ENCODE peak calls at places on chromosomes 16 and 17, in four cellular contexts. One of them, this sample, is unnamed.
A peak's percentile ranks its signal among the peaks of the same experiment; 100 is the strongest.

GRCh38 chr17:44607836-44608690 is 48.2 kb upstream of the MEIOC start:
- ATAC-seq in stimulated activated naive B cell treated with anti-CD40 and anti-IgM and Interleukin-4, amounts not matched to agents 10 μg/mL and 1 μg/mL and 100 μg/mL, for 72 hours: no peak
- ATAC-seq in activated naive CD8-positive, alpha-beta T cell treated with anti-CD3 and anti-CD28 coated beads, Interleukin-2, amount 10 ng/mL, durations not matched to agents 7 days and 5 days: no peak
- ATAC-seq in A549: no peak
- ATAC-seq in this sample: no peak

GRCh38 chr17:3658784-3659449 is 9.5 kb downstream of the TAX1BP3 start:
- ATAC-seq in A549: peak; percentile 4
- ATAC-seq in activated naive CD8-positive, alpha-beta T cell treated with anti-CD3 and anti-CD28 coated beads, Interleukin-2, amount 10 ng/mL, durations not matched to agents 7 days and 5 days: no peak
- ATAC-seq in stimulated activated naive B cell treated with anti-CD40 and anti-IgM and Interleukin-4, amounts not matched to agents 10 μg/mL and 1 μg/mL and 100 μg/mL, for 72 hours: no peak
- ATAC-seq in this sample: no peak

GRCh38 chr17:32303861-32304288 is 38.1 kb downstream of the C17orf75 start:
- ATAC-seq in stimulated activated naive B cell treated with anti-CD40 and anti-IgM and Interleukin-4, amounts not matched to agents 10 μg/mL and 1 μg/mL and 100 μg/mL, for 72 hours: no peak
- ATAC-seq in A549: no peak
- ATAC-seq in activated naive CD8-positive, alpha-beta T cell treated with anti-CD3 and anti-CD28 coated beads, Interleukin-2, amount 10 ng/mL, durations not matched to agents 7 days and 5 days: no peak
- ATAC-seq in this sample: no peak

GRCh38 chr17:57519199-57519598 is 225.9 kb downstream of the CCDC182 start:
- ATAC-seq in stimulated activated naive B cell treated with anti-CD40 and anti-IgM and Interleukin-4, amounts not matched to agents 10 μg/mL and 1 μg/mL and 100 μg/mL, for 72 hours: no peak
- ATAC-seq in A549: peak; percentile 57
- ATAC-seq in activated naive CD8-positive, alpha-beta T cell treated with anti-CD3 and anti-CD28 coated beads, Interleukin-2, amount 10 ng/mL, durations not matched to agents 7 days and 5 days: no peak
- ATAC-seq in this sample: no peak

GRCh38 chr17:18259621-18260331 is 686 bp upstream of the MIEF2 start:
- ATAC-seq in stimulated activated naive B cell treated with anti-CD40 and anti-IgM and Interleukin-4, amounts not matched to agents 10 μg/mL and 1 μg/mL and 100 μg/mL, for 72 hours: no peak
- ATAC-seq in activated naive CD8-positive, alpha-beta T cell treated with anti-CD3 and anti-CD28 coated beads, Interleukin-2, amount 10 ng/mL, durations not matched to agents 7 days and 5 days: no peak
- ATAC-seq in A549: peak; percentile 1
- ATAC-seq in this sample: peak; percentile 0

GRCh38 chr16:27232061-27232841 is 28.9 kb downstream of the KDM8 start:
- ATAC-seq in A549: no peak
- ATAC-seq in activated naive CD8-positive, alpha-beta T cell treated with anti-CD3 and anti-CD28 coated beads, Interleukin-2, amount 10 ng/mL, durations not matched to agents 7 days and 5 days: peak; percentile 1
- ATAC-seq in stimulated activated naive B cell treated with anti-CD40 and anti-IgM and Interleukin-4, amounts not matched to agents 10 μg/mL and 1 μg/mL and 100 μg/mL, for 72 hours: peak; percentile 76
- ATAC-seq in this sample: peak; percentile 88

GRCh38 chr17:57876023-57876865 is 26.4 kb upstream of the MRPS23 start:
- ATAC-seq in A549: no peak
- ATAC-seq in stimulated activated naive B cell treated with anti-CD40 and anti-IgM and Interleukin-4, amounts not matched to agents 10 μg/mL and 1 μg/mL and 100 μg/mL, for 72 hours: no peak
- ATAC-seq in activated naive CD8-positive, alpha-beta T cell treated with anti-CD3 and anti-CD28 coated beads, Interleukin-2, amount 10 ng/mL, durations not matched to agents 7 days and 5 days: peak; percentile 45
- ATAC-seq in this sample: no peak

GRCh38 chr17:1267471-1267947 is 2.7 kb upstream of the BHLHA9 start:
- ATAC-seq in activated naive CD8-positive, alpha-beta T cell treated with anti-CD3 and anti-CD28 coated beads, Interleukin-2, amount 10 ng/mL, durations not matched to agents 7 days and 5 days: no peak
- ATAC-seq in A549: peak; percentile 5
- ATAC-seq in stimulated activated naive B cell treated with anti-CD40 and anti-IgM and Interleukin-4, amounts not matched to agents 10 μg/mL and 1 μg/mL and 100 μg/mL, for 72 hours: no peak
- ATAC-seq in this sample: no peak

GRCh38 chr17:68771867-68772515 is 170.8 kb upstream of the FAM20A start:
- ATAC-seq in stimulated activated naive B cell treated with anti-CD40 and anti-IgM and Interleukin-4, amounts not matched to agents 10 μg/mL and 1 μg/mL and 100 μg/mL, for 72 hours: peak; percentile 73
- ATAC-seq in activated naive CD8-positive, alpha-beta T cell treated with anti-CD3 and anti-CD28 coated beads, Interleukin-2, amount 10 ng/mL, durations not matched to agents 7 days and 5 days: no peak
- ATAC-seq in A549: peak; percentile 85
- ATAC-seq in this sample: peak; percentile 69

GRCh38 chr17:7403043-7403901 is 625 bp downstream of the TMEM256 start:
- ATAC-seq in activated naive CD8-positive, alpha-beta T cell treated with anti-CD3 and anti-CD28 coated beads, Interleukin-2, amount 10 ng/mL, durations not matched to agents 7 days and 5 days: no peak
- ATAC-seq in A549: peak; percentile 80
- ATAC-seq in stimulated activated naive B cell treated with anti-CD40 and anti-IgM and Interleukin-4, amounts not matched to agents 10 μg/mL and 1 μg/mL and 100 μg/mL, for 72 hours: no peak
- ATAC-seq in this sample: no peak

GRCh38 chr16:8908779-8909468 is 26.8 kb downstream of the LITAFD start:
- ATAC-seq in activated naive CD8-positive, alpha-beta T cell treated with anti-CD3 and anti-CD28 coated beads, Interleukin-2, amount 10 ng/mL, durations not matched to agents 7 days and 5 days: peak; percentile 31
- ATAC-seq in A549: no peak
- ATAC-seq in stimulated activated naive B cell treated with anti-CD40 and anti-IgM and Interleukin-4, amounts not matched to agents 10 μg/mL and 1 μg/mL and 100 μg/mL, for 72 hours: no peak
- ATAC-seq in this sample: no peak

GRCh38 chr17:75010683-75011406 is 1.6 kb upstream of the MRPL58 start:
- ATAC-seq in stimulated activated naive B cell treated with anti-CD40 and anti-IgM and Interleukin-4, amounts not matched to agents 10 μg/mL and 1 μg/mL and 100 μg/mL, for 72 hours: no peak
- ATAC-seq in activated naive CD8-positive, alpha-beta T cell treated with anti-CD3 and anti-CD28 coated beads, Interleukin-2, amount 10 ng/mL, durations not matched to agents 7 days and 5 days: no peak
- ATAC-seq in A549: no peak
- ATAC-seq in this sample: no peak

GRCh38 chr17:8056232-8056975 is 17.5 kb downstream of the ALOX15B start:
- ATAC-seq in A549: no peak
- ATAC-seq in stimulated activated naive B cell treated with anti-CD40 and anti-IgM and Interleukin-4, amounts not matched to agents 10 μg/mL and 1 μg/mL and 100 μg/mL, for 72 hours: peak; percentile 90
- ATAC-seq in activated naive CD8-positive, alpha-beta T cell treated with anti-CD3 and anti-CD28 coated beads, Interleukin-2, amount 10 ng/mL, durations not matched to agents 7 days and 5 days: peak; percentile 40
- ATAC-seq in this sample: peak; percentile 88

GRCh38 chr16:89554343-89554742 is 6.1 kb upstream of the RPL13 start:
- ATAC-seq in A549: no peak
- ATAC-seq in stimulated activated naive B cell treated with anti-CD40 and anti-IgM and Interleukin-4, amounts not matched to agents 10 μg/mL and 1 μg/mL and 100 μg/mL, for 72 hours: no peak
- ATAC-seq in activated naive CD8-positive, alpha-beta T cell treated with anti-CD3 and anti-CD28 coated beads, Interleukin-2, amount 10 ng/mL, durations not matched to agents 7 days and 5 days: no peak
- ATAC-seq in this sample: no peak

GRCh38 chr17:48052956-48053757 is 5.0 kb downstream of the NFE2L1 start:
- ATAC-seq in activated naive CD8-positive, alpha-beta T cell treated with anti-CD3 and anti-CD28 coated beads, Interleukin-2, amount 10 ng/mL, durations not matched to agents 7 days and 5 days: no peak
- ATAC-seq in stimulated activated naive B cell treated with anti-CD40 and anti-IgM and Interleukin-4, amounts not matched to agents 10 μg/mL and 1 μg/mL and 100 μg/mL, for 72 hours: no peak
- ATAC-seq in A549: no peak
- ATAC-seq in this sample: no peak

GRCh38 chr16:75002474-75002873 is 3.6 kb downstream of the ZNRF1 start:
- ATAC-seq in A549: no peak
- ATAC-seq in activated naive CD8-positive, alpha-beta T cell treated with anti-CD3 and anti-CD28 coated beads, Interleukin-2, amount 10 ng/mL, durations not matched to agents 7 days and 5 days: no peak
- ATAC-seq in stimulated activated naive B cell treated with anti-CD40 and anti-IgM and Interleukin-4, amounts not matched to agents 10 μg/mL and 1 μg/mL and 100 μg/mL, for 72 hours: no peak
- ATAC-seq in this sample: no peak

GRCh38 chr16:69741951-69742904 is 12.5 kb downstream of the NOB1 start:
- ATAC-seq in activated naive CD8-positive, alpha-beta T cell treated with anti-CD3 and anti-CD28 coated beads, Interleukin-2, amount 10 ng/mL, durations not matched to agents 7 days and 5 days: no peak
- ATAC-seq in stimulated activated naive B cell treated with anti-CD40 and anti-IgM and Interleukin-4, amounts not matched to agents 10 μg/mL and 1 μg/mL and 100 μg/mL, for 72 hours: no peak
- ATAC-seq in A549: peak; percentile 42
- ATAC-seq in this sample: no peak

GRCh38 chr16:20942271-20942670 is 41.7 kb downstream of the LYRM1 start:
- ATAC-seq in stimulated activated naive B cell treated with anti-CD40 and anti-IgM and Interleukin-4, amounts not matched to agents 10 μg/mL and 1 μg/mL and 100 μg/mL, for 72 hours: no peak
- ATAC-seq in A549: no peak
- ATAC-seq in activated naive CD8-positive, alpha-beta T cell treated with anti-CD3 and anti-CD28 coated beads, Interleukin-2, amount 10 ng/mL, durations not matched to agents 7 days and 5 days: no peak
- ATAC-seq in this sample: no peak

GRCh38 chr16:22206013-22206846 is at the start of gene EEF2K:
- ATAC-seq in stimulated activated naive B cell treated with anti-CD40 and anti-IgM and Interleukin-4, amounts not matched to agents 10 μg/mL and 1 μg/mL and 100 μg/mL, for 72 hours: peak; percentile 81
- ATAC-seq in activated naive CD8-positive, alpha-beta T cell treated with anti-CD3 and anti-CD28 coated beads, Interleukin-2, amount 10 ng/mL, durations not matched to agents 7 days and 5 days: peak; percentile 92
- ATAC-seq in A549: peak; percentile 96
- ATAC-seq in this sample: peak; percentile 92

GRCh38 chr16:15966420-15967222 is 17.2 kb downstream of the ABCC1 start:
- ATAC-seq in stimulated activated naive B cell treated with anti-CD40 and anti-IgM and Interleukin-4, amounts not matched to agents 10 μg/mL and 1 μg/mL and 100 μg/mL, for 72 hours: no peak
- ATAC-seq in activated naive CD8-positive, alpha-beta T cell treated with anti-CD3 and anti-CD28 coated beads, Interleukin-2, amount 10 ng/mL, durations not matched to agents 7 days and 5 days: no peak
- ATAC-seq in A549: peak; percentile 92
- ATAC-seq in this sample: no peak

GRCh38 chr17:19857640-19858039 is 10.1 kb downstream of the ULK2 start:
- ATAC-seq in stimulated activated naive B cell treated with anti-CD40 and anti-IgM and Interleukin-4, amounts not matched to agents 10 μg/mL and 1 μg/mL and 100 μg/mL, for 72 hours: no peak
- ATAC-seq in A549: no peak
- ATAC-seq in activated naive CD8-positive, alpha-beta T cell treated with anti-CD3 and anti-CD28 coated beads, Interleukin-2, amount 10 ng/mL, durations not matched to agents 7 days and 5 days: no peak
- ATAC-seq in this sample: no peak

GRCh38 chr17:81711814-81712467 is at the start of gene SLC25A10:
- ATAC-seq in A549: peak; percentile 65
- ATAC-seq in activated naive CD8-positive, alpha-beta T cell treated with anti-CD3 and anti-CD28 coated beads, Interleukin-2, amount 10 ng/mL, durations not matched to agents 7 days and 5 days: peak; percentile 85
- ATAC-seq in stimulated activated naive B cell treated with anti-CD40 and anti-IgM and Interleukin-4, amounts not matched to agents 10 μg/mL and 1 μg/mL and 100 μg/mL, for 72 hours: peak; percentile 87
- ATAC-seq in this sample: peak; percentile 87

GRCh38 chr17:75394332-75394918 is 11.1 kb downstream of the GRB2 start:
- ATAC-seq in activated naive CD8-positive, alpha-beta T cell treated with anti-CD3 and anti-CD28 coated beads, Interleukin-2, amount 10 ng/mL, durations not matched to agents 7 days and 5 days: peak; percentile 5
- ATAC-seq in stimulated activated naive B cell treated with anti-CD40 and anti-IgM and Interleukin-4, amounts not matched to agents 10 μg/mL and 1 μg/mL and 100 μg/mL, for 72 hours: peak; percentile 12
- ATAC-seq in A549: peak; percentile 61
- ATAC-seq in this sample: no peak

GRCh38 chr17:41406205-41406604 is 8.8 kb upstream of the KRT31 start:
- ATAC-seq in A549: peak; percentile 34
- ATAC-seq in activated naive CD8-positive, alpha-beta T cell treated with anti-CD3 and anti-CD28 coated beads, Interleukin-2, amount 10 ng/mL, durations not matched to agents 7 days and 5 days: no peak
- ATAC-seq in stimulated activated naive B cell treated with anti-CD40 and anti-IgM and Interleukin-4, amounts not matched to agents 10 μg/mL and 1 μg/mL and 100 μg/mL, for 72 hours: no peak
- ATAC-seq in this sample: no peak

GRCh38 chr17:77210946-77211541 is 70.3 kb downstream of the SEC14L1 start:
- ATAC-seq in A549: no peak
- ATAC-seq in stimulated activated naive B cell treated with anti-CD40 and anti-IgM and Interleukin-4, amounts not matched to agents 10 μg/mL and 1 μg/mL and 100 μg/mL, for 72 hours: no peak
- ATAC-seq in activated naive CD8-positive, alpha-beta T cell treated with anti-CD3 and anti-CD28 coated beads, Interleukin-2, amount 10 ng/mL, durations not matched to agents 7 days and 5 days: no peak
- ATAC-seq in this sample: no peak

GRCh38 chr17:78736526-78737079 is 45.5 kb downstream of the CYTH1 start:
- ATAC-seq in stimulated activated naive B cell treated with anti-CD40 and anti-IgM and Interleukin-4, amounts not matched to agents 10 μg/mL and 1 μg/mL and 100 μg/mL, for 72 hours: peak; percentile 54
- ATAC-seq in activated naive CD8-positive, alpha-beta T cell treated with anti-CD3 and anti-CD28 coated beads, Interleukin-2, amount 10 ng/mL, durations not matched to agents 7 days and 5 days: peak; percentile 85
- ATAC-seq in A549: peak; percentile 99
- ATAC-seq in this sample: peak; percentile 75

GRCh38 chr17:7356072-7356549 is 1.2 kb downstream of the TMEM95 start:
- ATAC-seq in activated naive CD8-positive, alpha-beta T cell treated with anti-CD3 and anti-CD28 coated beads, Interleukin-2, amount 10 ng/mL, durations not matched to agents 7 days and 5 days: peak; percentile 74
- ATAC-seq in stimulated activated naive B cell treated with anti-CD40 and anti-IgM and Interleukin-4, amounts not matched to agents 10 μg/mL and 1 μg/mL and 100 μg/mL, for 72 hours: peak; percentile 76
- ATAC-seq in A549: peak; percentile 73
- ATAC-seq in this sample: peak; percentile 76

GRCh38 chr16:67800252-67801046 is 5.9 kb downstream of the RANBP10 start:
- ATAC-seq in stimulated activated naive B cell treated with anti-CD40 and anti-IgM and Interleukin-4, amounts not matched to agents 10 μg/mL and 1 μg/mL and 100 μg/mL, for 72 hours: no peak
- ATAC-seq in A549: no peak
- ATAC-seq in activated naive CD8-positive, alpha-beta T cell treated with anti-CD3 and anti-CD28 coated beads, Interleukin-2, amount 10 ng/mL, durations not matched to agents 7 days and 5 days: no peak
- ATAC-seq in this sample: no peak

GRCh38 chr16:4373909-4374742 is 2.5 kb downstream of the VASN start:
- ATAC-seq in activated naive CD8-positive, alpha-beta T cell treated with anti-CD3 and anti-CD28 coated beads, Interleukin-2, amount 10 ng/mL, durations not matched to agents 7 days and 5 days: no peak
- ATAC-seq in stimulated activated naive B cell treated with anti-CD40 and anti-IgM and Interleukin-4, amounts not matched to agents 10 μg/mL and 1 μg/mL and 100 μg/mL, for 72 hours: no peak
- ATAC-seq in A549: peak; percentile 21
- ATAC-seq in this sample: no peak

GRCh38 chr16:74817851-74818250 is 43.2 kb upstream of the FA2H start:
- ATAC-seq in activated naive CD8-positive, alpha-beta T cell treated with anti-CD3 and anti-CD28 coated beads, Interleukin-2, amount 10 ng/mL, durations not matched to agents 7 days and 5 days: no peak
- ATAC-seq in A549: no peak
- ATAC-seq in stimulated activated naive B cell treated with anti-CD40 and anti-IgM and Interleukin-4, amounts not matched to agents 10 μg/mL and 1 μg/mL and 100 μg/mL, for 72 hours: no peak
- ATAC-seq in this sample: no peak

GRCh38 chr17:64401941-64402340 is 11.3 kb upstream of the PECAM1 start:
- ATAC-seq in stimulated activated naive B cell treated with anti-CD40 and anti-IgM and Interleukin-4, amounts not matched to agents 10 μg/mL and 1 μg/mL and 100 μg/mL, for 72 hours: no peak
- ATAC-seq in A549: no peak
- ATAC-seq in activated naive CD8-positive, alpha-beta T cell treated with anti-CD3 and anti-CD28 coated beads, Interleukin-2, amount 10 ng/mL, durations not matched to agents 7 days and 5 days: no peak
- ATAC-seq in this sample: no peak

GRCh38 chr17:78379134-78379497 is 667 bp downstream of the PGS1 start:
- ATAC-seq in stimulated activated naive B cell treated with anti-CD40 and anti-IgM and Interleukin-4, amounts not matched to agents 10 μg/mL and 1 μg/mL and 100 μg/mL, for 72 hours: no peak
- ATAC-seq in activated naive CD8-positive, alpha-beta T cell treated with anti-CD3 and anti-CD28 coated beads, Interleukin-2, amount 10 ng/mL, durations not matched to agents 7 days and 5 days: no peak
- ATAC-seq in A549: peak; percentile 14
- ATAC-seq in this sample: no peak

GRCh38 chr17:78966906-78967600 is 12.7 kb downstream of the LGALS3BP start:
- ATAC-seq in A549: no peak
- ATAC-seq in activated naive CD8-positive, alpha-beta T cell treated with anti-CD3 and anti-CD28 coated beads, Interleukin-2, amount 10 ng/mL, durations not matched to agents 7 days and 5 days: no peak
- ATAC-seq in stimulated activated naive B cell treated with anti-CD40 and anti-IgM and Interleukin-4, amounts not matched to agents 10 μg/mL and 1 μg/mL and 100 μg/mL, for 72 hours: no peak
- ATAC-seq in this sample: no peak